ENCODE peak calls at places on chromosome 11, in seven cellular contexts. G is IMR-90, Y is lower lobe of right lung, L is GM23248, A is T-helper 9 cell, E is HTR-8/SVneo, Q is NCI-H1436. Z is an unnamed sample.

GRCh38 chr11:117927926-117928325 is 1.3 kb downstream of the TMPRSS13 start:
- DNase-seq in G (no peak), Y (peak), L (no peak), A (no peak), E (no peak), Q (no peak), Z (no peak)

GRCh38 chr11:130522284-130522961 is 74.0 kb downstream of the ADAMTS15 start:
- DNase-seq in G (peak), Y (peak), L (peak), A (no peak), E (peak), Q (no peak), Z (no peak)

GRCh38 chr11:65316979-65317786 is 2.5 kb downstream of the CDC42EP2 start:
- DNase-seq in G (peak), Y (peak), L (peak), A (no peak), E (peak), Q (no peak), Z (no peak)

GRCh38 chr11:119187123-119187892 is 2.0 kb downstream of the NHERF4 start:
- DNase-seq in G (no peak), Y (peak), L (no peak), A (no peak), E (no peak), Q (no peak), Z (no peak)

GRCh38 chr11:95922536-95923440 is 1.1 kb downstream of the MTMR2 start:
- DNase-seq in G (no peak), Y (no peak), L (peak), A (no peak), E (no peak), Q (no peak), Z (no peak)

GRCh38 chr11:27722117-27722844 is 22.0 kb upstream of the BDNF start:
- DNase-seq in G (peak), Y (no peak), L (peak), A (no peak), E (peak), Q (no peak), Z (peak)

GRCh38 chr11:18229501-18229900 is 7.1 kb downstream of the SAA4 start:
- DNase-seq in G (no peak), Y (no peak), L (no peak), A (no peak), E (no peak), Q (no peak), Z (no peak)

GRCh38 chr11:20243974-20244373 is 83.7 kb upstream of the DBX1 start:
- DNase-seq in G (no peak), Y (no peak), L (no peak), A (no peak), E (no peak), Q (no peak), Z (no peak)

GRCh38 chr11:10309163-10310093 is 4.6 kb downstream of the ADM start:
- DNase-seq in G (peak), Y (peak), L (peak), A (no peak), E (no peak), Q (no peak), Z (no peak)

GRCh38 chr11:46903846-46904245 is 14.5 kb downstream of the LRP4 start:
- DNase-seq in G (no peak), Y (no peak), L (no peak), A (no peak), E (no peak), Q (no peak), Z (no peak)

GRCh38 chr11:93939084-93939780 is 81.9 kb upstream of the HEPHL1 start:
- DNase-seq in G (peak), Y (no peak), L (peak), A (no peak), E (no peak), Q (no peak), Z (no peak)

GRCh38 chr11:45354976-45355705 is 69.0 kb upstream of the SYT13 start:
- DNase-seq in G (peak), Y (peak), L (peak), A (peak), E (no peak), Q (peak), Z (peak)

GRCh38 chr11:75164318-75164827 is 13.5 kb downstream of the SLCO2B1 start:
- DNase-seq in G (no peak), Y (no peak), L (no peak), A (no peak), E (no peak), Q (no peak), Z (no peak)

GRCh38 chr11:12455938-12456337 is 78.6 kb downstream of the PARVA start:
- DNase-seq in G (peak), Y (no peak), L (peak), A (no peak), E (no peak), Q (no peak), Z (no peak)

GRCh38 chr11:24509114-24509513 is 12.3 kb downstream of the LUZP2 start:
- DNase-seq in G (peak), Y (no peak), L (peak), A (no peak), E (no peak), Q (no peak), Z (no peak)

GRCh38 chr11:2944953-2945756 is 15.9 kb upstream of the PHLDA2 start:
- DNase-seq in G (peak), Y (peak), L (peak), A (no peak), E (no peak), Q (no peak), Z (peak)

GRCh38 chr11:106470230-106470629 is 392.8 kb downstream of the AASDHPPT start:
- DNase-seq in G (no peak), Y (no peak), L (no peak), A (no peak), E (no peak), Q (no peak), Z (no peak)

GRCh38 chr11:14676068-14676467 is 32.5 kb downstream of the PDE3B start:
- DNase-seq in G (no peak), Y (no peak), L (no peak), A (no peak), E (no peak), Q (no peak), Z (no peak)

GRCh38 chr11:120339394-120339890 is 3.2 kb downstream of the ARHGEF12 start:
- DNase-seq in G (peak), Y (no peak), L (peak), A (no peak), E (no peak), Q (no peak), Z (peak)

GRCh38 chr11:530960-531825 is 4.2 kb downstream of the HRAS start:
- DNase-seq in G (no peak), Y (no peak), L (no peak), A (no peak), E (no peak), Q (no peak), Z (no peak)

GRCh38 chr11:119992171-119993051 is 145.5 kb downstream of the TRIM29 start:
- DNase-seq in G (no peak), Y (no peak), L (peak), A (no peak), E (no peak), Q (no peak), Z (no peak)

GRCh38 chr11:11279956-11280689 is 72.9 kb downstream of the CSNK2A3 start:
- DNase-seq in G (peak), Y (no peak), L (peak), A (no peak), E (no peak), Q (peak), Z (no peak)

GRCh38 chr11:44950625-44951472 is at the start of gene TP53I11:
- DNase-seq in G (peak), Y (peak), L (peak), A (peak), E (peak), Q (peak), Z (no peak)

GRCh38 chr11:24697722-24698121 is 200.9 kb downstream of the LUZP2 start:
- DNase-seq in G (peak), Y (no peak), L (peak), A (no peak), E (no peak), Q (no peak), Z (no peak)

GRCh38 chr11:58905141-58905715 is 34.1 kb upstream of the GLYATL1 start:
- DNase-seq in G (peak), Y (peak), L (peak), A (no peak), E (peak), Q (no peak), Z (no peak)

GRCh38 chr11:127524618-127525017 is 524.0 kb upstream of the KIRREL3 start:
- DNase-seq in G (no peak), Y (no peak), L (no peak), A (no peak), E (no peak), Q (no peak), Z (no peak)

GRCh38 chr11:113487622-113488021 is 12.4 kb upstream of the DRD2 start:
- DNase-seq in G (no peak), Y (no peak), L (no peak), A (no peak), E (no peak), Q (no peak), Z (peak)

GRCh38 chr11:77778549-77778948 is 42.0 kb downstream of the RSF1 start:
- DNase-seq in G (no peak), Y (no peak), L (no peak), A (no peak), E (no peak), Q (no peak), Z (no peak)

GRCh38 chr11:9689721-9690120 is 25.8 kb downstream of the SWAP70 start:
- DNase-seq in G (no peak), Y (no peak), L (peak), A (no peak), E (no peak), Q (no peak), Z (no peak)

GRCh38 chr11:13110929-13111812 is 102.1 kb downstream of the RASSF10 start:
- DNase-seq in G (peak), Y (no peak), L (peak), A (no peak), E (peak), Q (no peak), Z (no peak)

GRCh38 chr11:69280994-69281393 is 13.0 kb upstream of the MYEOV start:
- DNase-seq in G (peak), Y (no peak), L (peak), A (no peak), E (peak), Q (no peak), Z (no peak)

Z was measured in NCI-H526.